ENCODE peak calls at places on chromosome 6, in nine cellular contexts. One of them, this sample, is unnamed.

GRCh38 chr6:79813854-79814477 is 133.4 kb downstream of the ELOVL4 start:
- DNase-seq in stimulated activated effector memory CD8-positive, alpha-beta T cell treated with anti-CD3 and anti-CD28 coated beads, Interleukin-12 subunit alpha, Interleukin-12 subunit beta, amount 100 ng/mL, for 72 hours: peak
- DNase-seq in stimulated activated CD8-positive, alpha-beta memory T cell treated with anti-CD3 and anti-CD28 coated beads, Interleukin-12 subunit alpha, Interleukin-12 subunit beta, amount 100 ng/mL, for 4 hours: peak
- DNase-seq in activated CD4-positive, alpha-beta T cell treated with anti-CD3 and anti-CD28 coated beads, Interleukin-2, amount 50 U/mL, for 1 hour: peak
- DNase-seq in HS-27A: peak
- DNase-seq in substantia nigra: peak
- DNase-seq in kidney tubule cell: peak
- DNase-seq in astrocyte of the spinal cord: peak
- DNase-seq in occipital lobe: peak
- DNase-seq in this sample: peak

GRCh38 chr6:89122625-89123024 is 4.8 kb upstream of the SRSF12 start:
- DNase-seq in activated CD4-positive, alpha-beta T cell treated with anti-CD3 and anti-CD28 coated beads, Interleukin-2, amount 50 U/mL, for 1 hour: no peak
- DNase-seq in kidney tubule cell: peak
- DNase-seq in astrocyte of the spinal cord: peak
- DNase-seq in HS-27A: no peak
- DNase-seq in occipital lobe: no peak
- DNase-seq in stimulated activated effector memory CD8-positive, alpha-beta T cell treated with anti-CD3 and anti-CD28 coated beads, Interleukin-12 subunit alpha, Interleukin-12 subunit beta, amount 100 ng/mL, for 72 hours: no peak
- DNase-seq in substantia nigra: no peak
- DNase-seq in stimulated activated CD8-positive, alpha-beta memory T cell treated with anti-CD3 and anti-CD28 coated beads, Interleukin-12 subunit alpha, Interleukin-12 subunit beta, amount 100 ng/mL, for 4 hours: no peak
- DNase-seq in this sample: peak

GRCh38 chr6:30889921-30890645 is 5.8 kb downstream of the DDR1 start:
- DNase-seq in activated CD4-positive, alpha-beta T cell treated with anti-CD3 and anti-CD28 coated beads, Interleukin-2, amount 50 U/mL, for 1 hour: no peak
- DNase-seq in stimulated activated effector memory CD8-positive, alpha-beta T cell treated with anti-CD3 and anti-CD28 coated beads, Interleukin-12 subunit alpha, Interleukin-12 subunit beta, amount 100 ng/mL, for 72 hours: no peak
- DNase-seq in occipital lobe: peak
- DNase-seq in astrocyte of the spinal cord: peak
- DNase-seq in stimulated activated CD8-positive, alpha-beta memory T cell treated with anti-CD3 and anti-CD28 coated beads, Interleukin-12 subunit alpha, Interleukin-12 subunit beta, amount 100 ng/mL, for 4 hours: no peak
- DNase-seq in substantia nigra: peak
- DNase-seq in kidney tubule cell: no peak
- DNase-seq in HS-27A: no peak
- DNase-seq in this sample: no peak

GRCh38 chr6:21151178-21151956 is 442.2 kb upstream of the SOX4 start:
- DNase-seq in astrocyte of the spinal cord: no peak
- DNase-seq in stimulated activated effector memory CD8-positive, alpha-beta T cell treated with anti-CD3 and anti-CD28 coated beads, Interleukin-12 subunit alpha, Interleukin-12 subunit beta, amount 100 ng/mL, for 72 hours: no peak
- DNase-seq in occipital lobe: no peak
- DNase-seq in activated CD4-positive, alpha-beta T cell treated with anti-CD3 and anti-CD28 coated beads, Interleukin-2, amount 50 U/mL, for 1 hour: no peak
- DNase-seq in stimulated activated CD8-positive, alpha-beta memory T cell treated with anti-CD3 and anti-CD28 coated beads, Interleukin-12 subunit alpha, Interleukin-12 subunit beta, amount 100 ng/mL, for 4 hours: no peak
- DNase-seq in HS-27A: no peak
- DNase-seq in kidney tubule cell: peak
- DNase-seq in substantia nigra: no peak
- DNase-seq in this sample: peak

GRCh38 chr6:136729832-136730231 is 62.4 kb downstream of the MAP3K5 start:
- DNase-seq in activated CD4-positive, alpha-beta T cell treated with anti-CD3 and anti-CD28 coated beads, Interleukin-2, amount 50 U/mL, for 1 hour: no peak
- DNase-seq in stimulated activated CD8-positive, alpha-beta memory T cell treated with anti-CD3 and anti-CD28 coated beads, Interleukin-12 subunit alpha, Interleukin-12 subunit beta, amount 100 ng/mL, for 4 hours: no peak
- DNase-seq in substantia nigra: no peak
- DNase-seq in HS-27A: no peak
- DNase-seq in kidney tubule cell: no peak
- DNase-seq in astrocyte of the spinal cord: no peak
- DNase-seq in occipital lobe: no peak
- DNase-seq in stimulated activated effector memory CD8-positive, alpha-beta T cell treated with anti-CD3 and anti-CD28 coated beads, Interleukin-12 subunit alpha, Interleukin-12 subunit beta, amount 100 ng/mL, for 72 hours: no peak
- DNase-seq in this sample: no peak

GRCh38 chr6:30075987-30076311 is 380 bp upstream of the RNF39 start:
- DNase-seq in activated CD4-positive, alpha-beta T cell treated with anti-CD3 and anti-CD28 coated beads, Interleukin-2, amount 50 U/mL, for 1 hour: no peak
- DNase-seq in stimulated activated effector memory CD8-positive, alpha-beta T cell treated with anti-CD3 and anti-CD28 coated beads, Interleukin-12 subunit alpha, Interleukin-12 subunit beta, amount 100 ng/mL, for 72 hours: no peak
- DNase-seq in occipital lobe: no peak
- DNase-seq in astrocyte of the spinal cord: no peak
- DNase-seq in kidney tubule cell: peak
- DNase-seq in substantia nigra: no peak
- DNase-seq in stimulated activated CD8-positive, alpha-beta memory T cell treated with anti-CD3 and anti-CD28 coated beads, Interleukin-12 subunit alpha, Interleukin-12 subunit beta, amount 100 ng/mL, for 4 hours: no peak
- DNase-seq in HS-27A: no peak
- DNase-seq in this sample: no peak

GRCh38 chr6:167532410-167533294 is 207.8 kb downstream of the TTLL2 start:
- DNase-seq in kidney tubule cell: no peak
- DNase-seq in substantia nigra: no peak
- DNase-seq in stimulated activated effector memory CD8-positive, alpha-beta T cell treated with anti-CD3 and anti-CD28 coated beads, Interleukin-12 subunit alpha, Interleukin-12 subunit beta, amount 100 ng/mL, for 72 hours: no peak
- DNase-seq in astrocyte of the spinal cord: no peak
- DNase-seq in activated CD4-positive, alpha-beta T cell treated with anti-CD3 and anti-CD28 coated beads, Interleukin-2, amount 50 U/mL, for 1 hour: no peak
- DNase-seq in HS-27A: no peak
- DNase-seq in stimulated activated CD8-positive, alpha-beta memory T cell treated with anti-CD3 and anti-CD28 coated beads, Interleukin-12 subunit alpha, Interleukin-12 subunit beta, amount 100 ng/mL, for 4 hours: no peak
- DNase-seq in occipital lobe: no peak
- DNase-seq in this sample: no peak

GRCh38 chr6:41503841-41504525 is 42.2 kb upstream of the FOXP4 start:
- DNase-seq in HS-27A: no peak
- DNase-seq in substantia nigra: peak
- DNase-seq in astrocyte of the spinal cord: peak
- DNase-seq in activated CD4-positive, alpha-beta T cell treated with anti-CD3 and anti-CD28 coated beads, Interleukin-2, amount 50 U/mL, for 1 hour: no peak
- DNase-seq in occipital lobe: no peak
- DNase-seq in stimulated activated effector memory CD8-positive, alpha-beta T cell treated with anti-CD3 and anti-CD28 coated beads, Interleukin-12 subunit alpha, Interleukin-12 subunit beta, amount 100 ng/mL, for 72 hours: no peak
- DNase-seq in stimulated activated CD8-positive, alpha-beta memory T cell treated with anti-CD3 and anti-CD28 coated beads, Interleukin-12 subunit alpha, Interleukin-12 subunit beta, amount 100 ng/mL, for 4 hours: peak
- DNase-seq in kidney tubule cell: peak
- DNase-seq in this sample: peak

This sample was measured in endothelial cell of umbilical vein.